ENCODE peak calls at places on chromosomes 3 and 15, in seven cellular contexts. S is upper lobe of right lung, X is suprapubic skin, Y is AG04450, B is neural progenitor cell, J is pancreas, G is heart left ventricle. I is an unnamed sample.
A peak's percentile ranks its signal among the peaks of the same experiment; 100 is the strongest.

GRCh38 chr3:19972056-19972455 is 25.2 kb downstream of the RAB5A start:
- DNase-seq in J (no peak), B (no peak), X (no peak), G (no peak), Y (no peak), S (no peak), I (no peak)

GRCh38 chr15:96340348-96340610 is 9.8 kb downstream of the NR2F2 start:
- DNase-seq in J (no peak), G (no peak), X (no peak), S (no peak), Y (no peak), B (peak; percentile 88), I (no peak)

GRCh38 chr3:153319691-153320552 is 157.9 kb downstream of the RAP2B start:
- DNase-seq in Y (no peak), S (no peak), J (no peak), B (no peak), G (no peak), X (no peak), I (no peak)

GRCh38 chr3:169044341-169045113 is 619.0 kb downstream of the MECOM start:
- DNase-seq in S (no peak), Y (peak; percentile 15), B (no peak), X (no peak), G (no peak), J (no peak), I (no peak)

GRCh38 chr3:169923189-169923588 is 11.8 kb downstream of the SAMD7 start:
- DNase-seq in S (no peak), Y (no peak), B (no peak), X (no peak), J (peak; percentile 84), G (peak; percentile 88), I (no peak)

GRCh38 chr3:30232546-30232945 is 373.9 kb upstream of the TGFBR2 start:
- DNase-seq in G (no peak), J (no peak), Y (no peak), B (no peak), S (no peak), X (no peak), I (no peak)

GRCh38 chr3:146547235-146547835 is 2.9 kb upstream of the PLSCR1 start:
- DNase-seq in G (no peak), B (no peak), S (no peak), Y (no peak), J (no peak), X (no peak), I (no peak)

GRCh38 chr15:40368701-40369473 is 10.9 kb downstream of the DISP2 start:
- DNase-seq in S (no peak), Y (no peak), B (no peak), G (no peak), J (no peak), X (no peak), I (no peak)

GRCh38 chr15:80309769-80310384 is 57.9 kb upstream of the CTXND1 start:
- DNase-seq in Y (no peak), J (no peak), B (peak; percentile 62), X (no peak), G (no peak), S (no peak), I (no peak)

GRCh38 chr3:135706758-135707375 is 258.7 kb upstream of the PPP2R3A start:
- DNase-seq in G (no peak), Y (no peak), S (no peak), X (no peak), J (no peak), B (no peak), I (no peak)

GRCh38 chr15:93171476-93171875 is 82.5 kb upstream of the RGMA start:
- DNase-seq in J (no peak), Y (no peak), S (no peak), G (no peak), X (no peak), B (no peak), I (no peak)

GRCh38 chr3:31743690-31744089 is 211.0 kb downstream of the STT3B start:
- DNase-seq in X (no peak), Y (no peak), J (no peak), B (no peak), S (no peak), G (no peak), I (no peak)

GRCh38 chr15:76585573-76585892 is 249.0 kb downstream of the ISL2 start:
- DNase-seq in J (no peak), S (no peak), X (no peak), G (no peak), Y (no peak), B (no peak), I (no peak)

GRCh38 chr3:128483657-128484403 is 9.2 kb downstream of the GATA2 start:
- DNase-seq in J (no peak), S (no peak), Y (no peak), G (no peak), X (no peak), B (peak; percentile 63), I (peak; percentile 40)

GRCh38 chr3:119664850-119665379 is 4.5 kb upstream of the POPDC2 start:
- DNase-seq in G (peak; percentile 24), Y (no peak), X (no peak), S (no peak), B (no peak), J (no peak), I (no peak)
- H3K27ac ChIP-seq in G (peak overlapping the region; percentile 98), Y (no peak overlapping the region), X (no peak overlapping the region), S (no peak overlapping the region), B (no peak overlapping the region), J (no peak overlapping the region), I (no peak overlapping the region)

GRCh38 chr15:64152507-64153387 is 1.2 kb downstream of the SNX22 start:
- DNase-seq in J (no peak), G (no peak), X (no peak), B (no peak), S (peak; percentile 71), Y (no peak), I (peak; percentile 35)

GRCh38 chr15:64151727-64152506 is at the start of gene SNX22:
- DNase-seq in Y (no peak), G (no peak), B (peak; percentile 56), X (no peak), S (peak; percentile 78), J (no peak), I (no peak)

GRCh38 chr15:64155802-64156651 is 4.5 kb downstream of the SNX22 start:
- DNase-seq in J (no peak), B (no peak), S (no peak), Y (no peak), G (no peak), X (no peak), I (no peak)

GRCh38 chr15:64156652-64157331 is 5.3 kb downstream of the SNX22 start:
- DNase-seq in J (no peak), S (no peak), B (no peak), Y (no peak), X (no peak), G (peak; percentile 46), I (no peak)

DNA sequence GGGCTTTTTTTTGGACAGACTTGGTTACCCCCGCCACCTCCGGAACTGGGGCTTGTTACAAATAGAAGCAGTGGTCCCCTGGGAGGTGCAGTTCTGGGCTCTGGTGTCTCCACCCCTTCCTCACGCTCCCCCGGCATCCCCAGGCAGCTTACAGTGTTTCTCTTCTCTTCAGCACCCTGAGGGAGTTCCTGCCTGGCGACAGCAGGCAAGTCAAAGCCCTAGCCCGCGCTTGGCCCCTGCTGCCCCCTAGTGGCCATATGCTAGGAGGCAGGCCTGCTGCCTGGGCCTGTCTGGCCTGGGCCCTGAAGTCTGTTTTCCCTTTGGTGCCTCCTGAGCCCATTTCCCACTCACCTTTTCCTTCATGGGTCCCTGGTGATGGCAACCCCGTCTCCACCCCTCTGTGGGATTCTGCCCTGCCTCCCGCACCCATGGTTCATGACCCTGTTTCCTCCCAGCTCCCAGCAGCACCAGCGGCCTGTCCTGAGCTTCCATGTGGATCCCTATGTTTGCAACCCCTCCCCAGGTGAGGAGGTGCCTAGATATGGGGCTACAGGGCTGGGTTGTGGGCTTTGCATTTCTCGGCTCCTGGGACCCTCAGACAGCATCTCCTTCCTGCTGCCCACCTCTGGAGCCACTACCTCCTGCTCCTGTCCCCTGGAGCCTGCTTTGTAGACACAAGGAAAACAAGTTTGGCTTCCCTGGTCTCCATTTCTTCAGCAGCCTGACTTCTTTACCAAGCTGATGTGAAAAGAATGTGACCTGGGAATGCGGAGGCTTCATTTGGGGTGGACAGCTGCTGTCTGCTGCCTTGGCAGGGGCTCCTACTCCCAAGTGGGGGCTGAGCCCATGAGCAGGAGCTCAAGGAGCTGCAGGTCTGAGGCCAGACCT is 2.2 kb downstream of the SNX22 start:
- DNase-seq in S (peak; percentile 95), J (peak; percentile 88), B (peak; percentile 90), Y (peak; percentile 59), X (peak; percentile 91), G (peak; percentile 91), I (peak; percentile 95)
- H3K27ac ChIP-seq in S (peak overlapping the region; percentile 2), J (no peak overlapping the region), B (no peak overlapping the region), Y (peak overlapping the region; percentile 61), X (no peak overlapping the region), G (peak overlapping the region; percentile 80), I (peak overlapping the region; percentile 63)

GRCh38 chr15:85800460-85801123 is 5.9 kb upstream of the KLHL25 start:
- DNase-seq in B (no peak), J (peak; percentile 92), G (peak; percentile 83), Y (no peak), S (peak; percentile 77), X (no peak), I (no peak)
- H3K27ac ChIP-seq in B (no peak overlapping the region), J (no peak overlapping the region), G (no peak overlapping the region), Y (no peak overlapping the region), S (no peak overlapping the region), X (no peak overlapping the region), I (no peak overlapping the region)

GRCh38 chr3:185656321-185656840 is 70.3 kb downstream of the SENP2 start:
- DNase-seq in X (peak; percentile 83), J (no peak), B (no peak), G (peak; percentile 62), Y (peak; percentile 97), S (no peak), I (no peak)

GRCh38 chr3:185657211-185657610 is 71.1 kb downstream of the SENP2 start:
- DNase-seq in Y (no peak), S (no peak), G (no peak), J (no peak), X (no peak), B (no peak), I (no peak)

GRCh38 chr3:185658943-185659342 is 72.8 kb downstream of the SENP2 start:
- DNase-seq in Y (no peak), S (no peak), X (no peak), B (no peak), G (no peak), J (no peak), I (no peak)

GRCh38 chr3:185658504-185658912 is 72.4 kb downstream of the SENP2 start:
- DNase-seq in G (peak; percentile 61), X (peak; percentile 90), J (no peak), S (peak; percentile 75), B (no peak), Y (peak; percentile 94), I (peak; percentile 56)

DNA sequence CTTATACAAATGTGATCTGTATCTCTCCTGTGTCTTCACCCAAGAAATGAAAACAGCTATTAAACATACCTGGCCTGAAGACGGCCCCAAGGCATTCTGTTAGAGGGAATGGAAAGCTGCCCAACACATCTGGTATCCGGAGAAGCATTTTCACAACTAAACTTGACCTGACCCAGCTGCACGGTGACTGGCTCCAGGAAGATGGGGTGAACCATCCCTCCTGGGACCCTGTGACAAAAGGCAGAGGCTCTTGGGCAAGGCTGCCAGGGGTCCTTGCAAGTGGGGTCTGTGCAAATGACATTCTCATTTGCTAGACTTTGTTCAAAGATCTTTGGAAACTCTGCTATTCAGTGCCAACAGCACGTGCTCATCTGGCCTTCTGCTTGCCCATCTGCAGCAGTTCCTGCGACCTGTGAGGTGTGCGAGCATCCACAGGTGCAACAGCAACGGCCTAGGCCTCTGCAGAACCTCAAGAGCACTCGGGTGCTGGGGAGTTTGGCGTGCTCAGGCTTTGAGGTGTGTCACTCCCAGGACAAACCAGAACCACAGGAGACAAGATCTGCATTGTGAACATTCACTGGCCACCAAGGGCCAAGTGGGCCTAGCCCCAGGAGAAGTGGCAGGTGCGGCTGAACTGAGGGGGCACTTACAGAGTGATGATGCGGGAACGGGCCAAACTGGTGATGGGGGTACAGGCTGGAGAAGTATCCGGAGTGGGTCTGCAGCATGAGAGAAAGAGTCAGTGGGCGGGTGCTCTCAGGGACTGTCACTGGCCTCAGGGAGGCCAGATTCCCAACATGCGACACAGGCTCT is 71.8 kb downstream of the SENP2 start:
- DNase-seq in B (no peak), X (no peak), G (no peak), S (no peak), Y (no peak), J (no peak), I (no peak)
- H3K27ac ChIP-seq in B (no peak overlapping the region), X (peak overlapping the region; percentile 80), G (no peak overlapping the region), S (peak overlapping the region; percentile 65), Y (peak overlapping the region; percentile 96), J (no peak overlapping the region), I (peak overlapping the region; percentile 84)

I was measured in dorsolateral prefrontal cortex.